ENCODE peak calls at places on chromosomes 6 and 20, in ten cellular contexts. H, Z, E, Y, A, T, D, R, S and J are unnamed samples.

GRCh38 chr20:56223352-56223751 is 25.2 kb upstream of the MC3R start:
- DNase-seq in H (no peak), Z (no peak), E (no peak), Y (no peak), A (no peak), T (peak; percentile 40), D (no peak), R (no peak), S (no peak), J (no peak)

GRCh38 chr6:8914700-8915099 is 479.4 kb upstream of the SLC35B3 start:
- DNase-seq in H (no peak), Z (no peak), E (no peak), Y (no peak), A (no peak), T (no peak), D (no peak), R (no peak), S (no peak), J (no peak)

GRCh38 chr6:167687035-167687720 is 139.5 kb upstream of the AFDN start:
- DNase-seq in H (no peak), Z (no peak), E (no peak), Y (no peak), A (no peak), T (no peak), D (no peak), R (no peak), S (no peak), J (no peak)

GRCh38 chr6:11810039-11810541 is 31.5 kb upstream of the ADTRP start:
- DNase-seq in H (peak; percentile 73), Z (peak; percentile 96), E (peak; percentile 20), Y (peak; percentile 60), A (peak; percentile 57), T (peak; percentile 24), D (no peak), R (peak; percentile 90), S (no peak), J (peak; percentile 81)

GRCh38 chr6:130517444-130517931 is 151.7 kb downstream of the TMEM200A start:
- DNase-seq in H (no peak), Z (no peak), E (peak; percentile 79), Y (no peak), A (no peak), T (no peak), D (peak; percentile 11), R (no peak), S (no peak), J (no peak)

GRCh38 chr6:9408718-9409117 is 973.4 kb upstream of the SLC35B3 start:
- DNase-seq in H (no peak), Z (no peak), E (peak; percentile 70), Y (no peak), A (no peak), T (no peak), D (no peak), R (peak; percentile 81), S (no peak), J (no peak)

GRCh38 chr6:163346529-163346961 is 68.0 kb upstream of the QKI start:
- DNase-seq in H (no peak), Z (no peak), E (no peak), Y (no peak), A (no peak), T (no peak), D (no peak), R (no peak), S (no peak), J (no peak)

GRCh38 chr20:33569290-33570094 is 79.6 kb downstream of the CBFA2T2 start:
- DNase-seq in H (no peak), Z (no peak), E (no peak), Y (no peak), A (no peak), T (no peak), D (peak; percentile 42), R (no peak), S (no peak), J (no peak)

GRCh38 chr6:136790411-136791295 is 1.6 kb downstream of the MAP3K5 start:
- DNase-seq in H (no peak), Z (no peak), E (no peak), Y (no peak), A (no peak), T (no peak), D (no peak), R (no peak), S (no peak), J (no peak)

GRCh38 chr6:53910834-53911233 is 116.0 kb downstream of the LRRC1 start:
- DNase-seq in H (no peak), Z (peak; percentile 40), E (no peak), Y (no peak), A (no peak), T (no peak), D (no peak), R (peak; percentile 47), S (no peak), J (no peak)

GRCh38 chr6:111983197-111983596 is 70.7 kb upstream of the CCN6 start:
- DNase-seq in H (no peak), Z (no peak), E (no peak), Y (no peak), A (no peak), T (no peak), D (no peak), R (no peak), S (no peak), J (no peak)

GRCh38 chr6:77362055-77362454 is 101.2 kb downstream of the HTR1B start:
- DNase-seq in H (no peak), Z (no peak), E (no peak), Y (no peak), A (no peak), T (no peak), D (no peak), R (no peak), S (no peak), J (no peak)

GRCh38 chr6:77366798-77367197 is 96.5 kb downstream of the HTR1B start:
- DNase-seq in H (no peak), Z (no peak), E (no peak), Y (no peak), A (no peak), T (no peak), D (no peak), R (no peak), S (no peak), J (no peak)

DNA sequence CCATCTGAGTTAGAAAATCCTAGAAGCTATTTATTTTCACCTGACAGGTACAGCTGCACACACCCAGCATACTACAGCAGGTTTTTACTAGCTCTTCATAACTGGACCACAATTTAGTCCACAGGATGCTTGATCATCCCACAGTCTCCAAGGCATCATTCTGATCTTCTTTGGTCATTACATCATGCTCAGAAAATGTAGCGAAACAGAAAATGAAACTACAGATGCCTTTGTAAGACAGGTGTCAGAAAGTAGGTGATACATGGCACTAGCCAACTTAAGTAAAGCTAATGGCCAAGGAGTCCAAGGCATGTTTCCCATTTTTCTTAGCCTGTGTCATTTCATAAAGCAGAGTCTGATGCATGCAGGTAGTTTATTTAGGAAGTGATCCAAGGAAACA is 102.3 kb downstream of the HTR1B start:
- DNase-seq in H (no peak), Z (no peak), E (no peak), Y (no peak), A (no peak), T (no peak), D (no peak), R (no peak), S (no peak), J (no peak)
- H3K4me1 ChIP-seq in H (peaks cover 6% of the 10 kb centered on the region), Z (no peaks in the 10 kb centered on the region), E (no peaks in the 10 kb centered on the region), Y (no peaks in the 10 kb centered on the region), A (no peaks in the 10 kb centered on the region), T (no peaks in the 10 kb centered on the region), D (no peaks in the 10 kb centered on the region), R (no peaks in the 10 kb centered on the region), S (no peaks in the 10 kb centered on the region), J (no peaks in the 10 kb centered on the region)

DNA sequence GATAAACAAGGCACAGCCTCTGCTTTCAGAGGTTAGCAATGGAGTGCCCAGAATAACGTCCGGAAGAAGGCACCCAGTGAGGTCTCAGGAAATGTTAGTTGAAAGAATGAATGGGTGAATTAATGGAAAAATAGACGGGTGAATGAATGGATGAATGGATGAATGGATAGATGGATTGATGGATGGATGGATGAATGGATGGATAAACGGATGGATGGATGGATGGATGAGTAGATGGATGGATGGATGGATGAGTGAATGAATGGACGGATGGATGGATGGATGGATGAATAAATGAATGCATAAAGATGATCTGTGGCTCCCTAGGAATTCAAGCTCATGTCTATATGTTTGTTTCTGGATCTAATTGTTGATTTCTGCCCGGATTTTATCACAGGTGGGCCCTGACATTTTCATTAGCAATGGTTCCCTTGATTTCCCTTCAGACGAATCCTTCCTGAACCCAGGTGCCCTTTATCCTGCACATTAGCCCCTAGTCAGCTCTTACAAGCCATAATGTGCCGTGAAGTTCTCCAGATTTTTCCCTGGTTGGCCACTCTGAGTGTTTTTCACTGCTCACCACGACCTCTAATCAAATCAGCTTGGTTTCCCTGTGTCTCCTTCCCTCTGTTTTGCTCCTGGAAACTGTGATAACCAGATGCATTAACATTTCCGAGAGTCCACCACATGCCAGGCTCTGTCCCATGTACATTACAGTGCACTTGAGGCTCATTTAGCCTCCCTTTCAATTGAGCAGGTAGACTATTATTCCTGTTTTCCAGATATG is 22.2 kb downstream of the TSHZ2 start:
- DNase-seq in H (no peak), Z (no peak), E (no peak), Y (no peak), A (no peak), T (no peak), D (no peak), R (no peak), S (no peak), J (no peak)
- TF ChIP-seq CTCF in H (no peak), Z (no peak), E (no peak), Y (no peak), A (no peak), T (no peak), D (no peak), R (no peak), S (no peak), J (no peak)

DNA sequence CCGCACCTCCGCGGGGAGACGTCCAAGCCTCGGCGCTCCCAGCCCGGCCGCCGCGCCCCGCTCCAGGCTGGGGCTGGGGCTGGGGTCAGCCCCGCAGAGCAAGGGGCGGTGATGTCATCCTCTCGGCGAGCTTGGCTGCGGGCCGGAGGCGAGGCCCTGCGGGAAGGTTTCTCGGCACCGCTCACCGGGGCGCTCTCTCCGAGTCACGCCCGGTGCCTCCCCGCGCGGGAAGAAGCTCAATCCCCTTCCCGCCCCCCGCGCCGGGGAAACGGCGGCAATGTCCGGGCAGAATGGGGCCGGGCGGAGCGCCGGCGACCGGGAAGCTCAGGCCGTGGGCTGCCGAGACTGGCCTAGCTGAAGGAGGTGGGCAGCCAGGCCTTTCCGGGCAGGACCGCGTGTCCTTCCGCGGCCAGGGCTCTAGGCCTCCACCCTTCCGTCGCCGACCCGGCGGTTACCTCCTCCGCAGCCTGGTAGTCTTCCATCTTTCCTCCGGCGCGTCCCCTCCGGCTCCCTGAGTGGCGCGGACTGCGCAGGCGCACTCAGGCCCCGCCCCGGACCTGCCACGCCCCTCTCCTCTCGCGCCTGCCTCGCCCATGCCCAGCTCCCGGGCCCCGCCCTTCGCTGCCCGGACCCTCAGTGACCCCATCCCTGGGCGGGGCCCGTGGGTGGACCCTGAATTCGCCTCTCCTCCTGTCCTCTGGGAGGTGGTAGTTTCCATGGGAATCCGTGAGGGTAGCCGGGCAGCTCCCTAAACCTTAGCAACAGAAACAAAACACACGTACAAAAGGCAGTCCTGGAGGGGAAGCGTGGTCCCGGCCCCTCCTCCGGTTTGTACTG is at the start of gene DYNLT1:
- DNase-seq in H (peak; percentile 95), Z (peak; percentile 95), E (peak; percentile 88), Y (peak; percentile 71), A (peak; percentile 96), T (peak; percentile 90), D (peak; percentile 85), R (peak; percentile 89), S (peak; percentile 92), J (peak; percentile 95)
- H3K4me1 ChIP-seq in H (peaks cover 76% of the 10 kb centered on the region), Z (peaks cover 65% of the 10 kb centered on the region), E (peaks cover 53% of the 10 kb centered on the region), Y (peaks cover 43% of the 10 kb centered on the region), A (peaks cover 6% of the 10 kb centered on the region), T (no peaks in the 10 kb centered on the region), D (peaks cover 18% of the 10 kb centered on the region), R (peaks cover 24% of the 10 kb centered on the region), S (peaks cover 11% of the 10 kb centered on the region), J (peaks cover 54% of the 10 kb centered on the region)

GRCh38 chr6:128412680-128413079 is 107.7 kb downstream of the PTPRK start:
- DNase-seq in H (no peak), Z (no peak), E (no peak), Y (no peak), A (no peak), T (no peak), D (no peak), R (no peak), S (no peak), J (no peak)
- TF ChIP-seq CTCF in H (no peak), Z (no peak), E (no peak), Y (no peak), A (no peak), T (no peak), D (no peak), R (no peak), S (no peak), J (no peak)